ENCODE peak calls at places on chromosomes 11 and 22, in four cellular contexts. One of them, this sample, is unnamed.
A peak's percentile ranks its signal among the peaks of the same experiment; 100 is the strongest.

GRCh38 chr11:37512156-37512780 is 914.2 kb upstream of the RAG2 start:
- DNase-seq in colonic mucosa: no peak
- DNase-seq in IMR-90: no peak
- DNase-seq in K562: no peak
- DNase-seq in this sample: no peak

GRCh38 chr22:23263651-23264555 is 83.6 kb downstream of the BCR start:
- DNase-seq in colonic mucosa: no peak
- DNase-seq in IMR-90: no peak
- DNase-seq in K562: peak; percentile 60
- DNase-seq in this sample: no peak

GRCh38 chr11:130583866-130584265 is 135.4 kb downstream of the ADAMTS15 start:
- DNase-seq in K562: no peak
- DNase-seq in colonic mucosa: no peak
- DNase-seq in IMR-90: no peak
- DNase-seq in this sample: peak; percentile 12

GRCh38 chr11:72802822-72803221 is 9.0 kb upstream of the STARD10 start:
- DNase-seq in IMR-90: no peak
- DNase-seq in K562: no peak
- DNase-seq in colonic mucosa: no peak
- DNase-seq in this sample: no peak

GRCh38 chr22:42791721-42792452 is 65.2 kb downstream of the ARFGAP3 start:
- DNase-seq in colonic mucosa: no peak
- DNase-seq in K562: no peak
- DNase-seq in IMR-90: no peak
- DNase-seq in this sample: no peak

GRCh38 chr11:114441921-114442320 is 2.7 kb downstream of the REXO2 start:
- DNase-seq in colonic mucosa: no peak
- DNase-seq in IMR-90: no peak
- DNase-seq in K562: no peak
- DNase-seq in this sample: no peak

GRCh38 chr11:32034149-32034548 is 56.7 kb upstream of the RCN1 start:
- DNase-seq in colonic mucosa: no peak
- DNase-seq in K562: no peak
- DNase-seq in IMR-90: peak; percentile 96
- DNase-seq in this sample: no peak

GRCh38 chr22:23278883-23279675 is 98.8 kb downstream of the BCR start:
- DNase-seq in colonic mucosa: peak; percentile 84
- DNase-seq in IMR-90: no peak
- DNase-seq in K562: peak; percentile 78
- DNase-seq in this sample: peak; percentile 53

GRCh38 chr22:32617271-32617670 is 142.7 kb downstream of the FBXO7 start:
- DNase-seq in IMR-90: peak; percentile 74
- DNase-seq in colonic mucosa: no peak
- DNase-seq in K562: no peak
- DNase-seq in this sample: no peak

GRCh38 chr11:87970762-87971161 is 204.5 kb downstream of the RAB38 start:
- DNase-seq in colonic mucosa: no peak
- DNase-seq in K562: no peak
- DNase-seq in IMR-90: no peak
- DNase-seq in this sample: no peak

GRCh38 chr11:19813158-19813879 is 100.7 kb downstream of the NAV2 start:
- DNase-seq in IMR-90: no peak
- DNase-seq in K562: no peak
- DNase-seq in colonic mucosa: no peak
- DNase-seq in this sample: no peak

GRCh38 chr11:120344302-120345004 is 8.2 kb downstream of the ARHGEF12 start:
- DNase-seq in IMR-90: peak; percentile 43
- DNase-seq in K562: no peak
- DNase-seq in colonic mucosa: peak; percentile 51
- DNase-seq in this sample: no peak

GRCh38 chr22:50481440-50482106 is at the start of gene ADM2:
- DNase-seq in colonic mucosa: peak; percentile 67
- DNase-seq in K562: peak; percentile 75
- DNase-seq in IMR-90: no peak
- DNase-seq in this sample: no peak

GRCh38 chr22:44182591-44183588 is 2.2 kb downstream of the PARVG start:
- DNase-seq in colonic mucosa: peak; percentile 45
- DNase-seq in K562: no peak
- DNase-seq in IMR-90: no peak
- DNase-seq in this sample: no peak

GRCh38 chr22:39873963-39874362 is 19.6 kb downstream of the ENTHD1 start:
- DNase-seq in colonic mucosa: no peak
- DNase-seq in IMR-90: no peak
- DNase-seq in K562: no peak
- DNase-seq in this sample: no peak

GRCh38 chr11:67302571-67303131 is 679 bp upstream of the SSH3 start:
- DNase-seq in K562: no peak
- DNase-seq in colonic mucosa: peak; percentile 49
- DNase-seq in IMR-90: peak; percentile 10
- DNase-seq in this sample: no peak

GRCh38 chr11:33135216-33135615 is 26.1 kb downstream of the CSTF3 start:
- DNase-seq in IMR-90: peak; percentile 85
- DNase-seq in colonic mucosa: no peak
- DNase-seq in K562: no peak
- DNase-seq in this sample: no peak

GRCh38 chr11:124798991-124799383 is 1.2 kb downstream of the MSANTD2 start:
- DNase-seq in IMR-90: peak; percentile 77
- DNase-seq in colonic mucosa: peak; percentile 33
- DNase-seq in K562: no peak
- DNase-seq in this sample: no peak

GRCh38 chr11:70230151-70230839 is 27.2 kb downstream of the FADD start:
- DNase-seq in colonic mucosa: no peak
- DNase-seq in IMR-90: no peak
- DNase-seq in K562: no peak
- DNase-seq in this sample: no peak

GRCh38 chr11:70220920-70221319 is 17.8 kb downstream of the FADD start:
- DNase-seq in colonic mucosa: no peak
- DNase-seq in IMR-90: peak; percentile 35
- DNase-seq in K562: no peak
- DNase-seq in this sample: no peak

GRCh38 chr11:70229737-70230136 is 26.6 kb downstream of the FADD start:
- DNase-seq in colonic mucosa: no peak
- DNase-seq in K562: no peak
- DNase-seq in IMR-90: no peak
- DNase-seq in this sample: no peak

GRCh38 chr11:70226967-70227366 is 23.9 kb downstream of the FADD start:
- DNase-seq in IMR-90: no peak
- DNase-seq in K562: peak; percentile 75
- DNase-seq in colonic mucosa: no peak
- DNase-seq in this sample: no peak

GRCh38 chr11:70225629-70226582 is 22.8 kb downstream of the FADD start:
- DNase-seq in IMR-90: no peak
- DNase-seq in K562: no peak
- DNase-seq in colonic mucosa: peak; percentile 94
- DNase-seq in this sample: no peak
- H3K27ac ChIP-seq in IMR-90: no peak overlapping the region
- H3K27ac ChIP-seq in K562: no peak overlapping the region
- H3K27ac ChIP-seq in colonic mucosa: peak overlapping the region; percentile 88
- H3K27ac ChIP-seq in this sample: no peak overlapping the region

GRCh38 chr11:126607374-126607773 is 251.9 kb downstream of the ST3GAL4 start:
- DNase-seq in colonic mucosa: peak; percentile 25
- DNase-seq in IMR-90: peak; percentile 66
- DNase-seq in K562: peak; percentile 79
- DNase-seq in this sample: no peak

GRCh38 chr11:126611438-126611837 is 256.0 kb downstream of the ST3GAL4 start:
- DNase-seq in colonic mucosa: no peak
- DNase-seq in IMR-90: no peak
- DNase-seq in K562: no peak
- DNase-seq in this sample: no peak

GRCh38 chr11:126608626-126609010 is 253.1 kb downstream of the ST3GAL4 start:
- DNase-seq in IMR-90: no peak
- DNase-seq in K562: no peak
- DNase-seq in colonic mucosa: no peak
- DNase-seq in this sample: no peak

GRCh38 chr11:126606484-126606883 is 251.0 kb downstream of the ST3GAL4 start:
- DNase-seq in K562: no peak
- DNase-seq in IMR-90: no peak
- DNase-seq in colonic mucosa: no peak
- DNase-seq in this sample: no peak

GRCh38 chr11:126607776-126608625 is 252.5 kb downstream of the ST3GAL4 start:
- DNase-seq in IMR-90: no peak
- DNase-seq in colonic mucosa: no peak
- DNase-seq in K562: no peak
- DNase-seq in this sample: no peak
- H3K27ac ChIP-seq in IMR-90: no peak overlapping the region
- H3K27ac ChIP-seq in colonic mucosa: no peak overlapping the region
- H3K27ac ChIP-seq in K562: no peak overlapping the region
- H3K27ac ChIP-seq in this sample: no peak overlapping the region

DNA sequence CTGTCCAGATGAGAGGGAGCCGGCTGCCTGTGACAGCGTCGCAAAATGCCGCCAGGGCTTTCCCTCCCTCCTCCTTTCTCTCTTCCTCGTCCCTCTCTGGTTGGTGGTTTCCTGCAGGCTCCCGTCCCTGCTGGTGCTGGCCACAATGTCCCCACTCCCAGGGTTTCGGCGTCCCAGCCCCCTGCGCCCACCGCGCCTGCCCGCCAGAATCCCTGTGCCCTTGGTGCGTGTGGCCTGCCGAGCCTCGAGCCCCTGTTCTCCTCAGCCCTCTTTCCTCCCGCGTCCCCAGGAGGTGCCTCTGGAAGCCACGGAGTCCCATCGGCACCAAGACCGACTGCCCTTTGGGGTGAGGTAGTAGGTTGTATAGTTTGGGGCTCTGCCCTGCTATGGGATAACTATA is 37.9 kb upstream of the PPARA start:
- DNase-seq in colonic mucosa: no peak
- DNase-seq in IMR-90: no peak
- DNase-seq in K562: no peak
- DNase-seq in this sample: no peak
- H3K27ac ChIP-seq in colonic mucosa: no peak overlapping the region
- H3K27ac ChIP-seq in IMR-90: no peak overlapping the region
- H3K27ac ChIP-seq in K562: no peak overlapping the region
- H3K27ac ChIP-seq in this sample: peak overlapping the region; percentile 30

GRCh38 chr11:44899959-44900358 is 50.7 kb downstream of the TP53I11 start:
- DNase-seq in IMR-90: peak; percentile 71
- DNase-seq in colonic mucosa: no peak
- DNase-seq in K562: peak; percentile 77
- DNase-seq in this sample: no peak

GRCh38 chr11:44901120-44901519 is 49.6 kb downstream of the TP53I11 start:
- DNase-seq in IMR-90: no peak
- DNase-seq in K562: no peak
- DNase-seq in colonic mucosa: no peak
- DNase-seq in this sample: no peak

GRCh38 chr11:44903518-44903917 is 47.2 kb downstream of the TP53I11 start:
- DNase-seq in colonic mucosa: no peak
- DNase-seq in IMR-90: no peak
- DNase-seq in K562: no peak
- DNase-seq in this sample: no peak

GRCh38 chr11:44903035-44903434 is 47.6 kb downstream of the TP53I11 start:
- DNase-seq in colonic mucosa: no peak
- DNase-seq in K562: no peak
- DNase-seq in IMR-90: no peak
- DNase-seq in this sample: no peak

DNA sequence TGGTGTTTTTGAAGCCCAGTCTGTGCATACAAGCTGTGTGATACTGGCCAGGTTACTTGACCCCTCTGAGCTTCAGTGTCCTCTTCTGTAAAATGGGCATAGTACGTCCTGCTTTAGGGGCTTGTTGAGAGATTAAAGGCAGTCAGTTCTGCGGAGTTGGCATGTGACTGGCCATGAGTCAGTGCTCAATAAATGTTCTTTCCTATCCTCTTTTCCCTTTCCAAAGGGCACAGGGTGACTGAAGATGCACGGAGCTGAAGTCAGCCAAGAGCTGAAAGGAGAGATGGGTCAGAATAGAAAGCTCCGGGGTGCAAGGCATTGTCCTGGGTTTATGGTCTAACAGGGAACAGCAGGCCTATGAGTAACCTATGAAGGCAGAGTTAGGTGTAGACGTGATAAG is 48.9 kb downstream of the TP53I11 start:
- DNase-seq in IMR-90: no peak
- DNase-seq in K562: no peak
- DNase-seq in colonic mucosa: no peak
- DNase-seq in this sample: no peak
- H3K27ac ChIP-seq in IMR-90: no peak overlapping the region
- H3K27ac ChIP-seq in K562: no peak overlapping the region
- H3K27ac ChIP-seq in colonic mucosa: no peak overlapping the region
- H3K27ac ChIP-seq in this sample: no peak overlapping the region

GRCh38 chr11:47560431-47560830 is 5.0 kb upstream of the PTPMT1 start:
- DNase-seq in colonic mucosa: no peak
- DNase-seq in K562: no peak
- DNase-seq in IMR-90: peak; percentile 44
- DNase-seq in this sample: no peak

GRCh38 chr11:47564933-47565339 is 463 bp upstream of the PTPMT1 start:
- DNase-seq in colonic mucosa: no peak
- DNase-seq in K562: no peak
- DNase-seq in IMR-90: no peak
- DNase-seq in this sample: no peak

GRCh38 chr11:47566166-47566546 is 757 bp downstream of the PTPMT1 start:
- DNase-seq in colonic mucosa: no peak
- DNase-seq in K562: no peak
- DNase-seq in IMR-90: no peak
- DNase-seq in this sample: no peak

GRCh38 chr11:47569646-47570045 is 4.2 kb downstream of the PTPMT1 start:
- DNase-seq in IMR-90: no peak
- DNase-seq in colonic mucosa: no peak
- DNase-seq in K562: no peak
- DNase-seq in this sample: no peak

GRCh38 chr11:47565340-47566165 is at the start of gene PTPMT1:
- DNase-seq in K562: peak; percentile 86
- DNase-seq in IMR-90: peak; percentile 61
- DNase-seq in colonic mucosa: peak; percentile 70
- DNase-seq in this sample: peak; percentile 50
- H3K27ac ChIP-seq in K562: peak within 1 kb of the TSS; percentile 96
- H3K27ac ChIP-seq in IMR-90: peak within 1 kb of the TSS; percentile 88
- H3K27ac ChIP-seq in colonic mucosa: peak within 1 kb of the TSS; percentile 55
- H3K27ac ChIP-seq in this sample: peak within 1 kb of the TSS; percentile 59